ENCODE peak calls at places on chromosomes 2 and 18, in four cellular contexts. W is uterus, N is A673, A is K562. K is an unnamed sample.

GRCh38 chr2:56448403-56448998 is 264.7 kb downstream of the CCDC85A start:
- DNase-seq in A (no peak), N (no peak), W (no peak), K (no peak)

GRCh38 chr2:142796161-142796560 is 81.3 kb upstream of the KYNU start:
- DNase-seq in A (no peak), W (no peak), N (no peak), K (no peak)

GRCh38 chr2:102029405-102029804 is 37.6 kb downstream of the IL1R2 start:
- DNase-seq in A (no peak), W (no peak), N (no peak), K (no peak)

GRCh38 chr2:45131587-45131986 is 122.3 kb upstream of the SIX2 start:
- DNase-seq in A (no peak), N (no peak), W (no peak), K (no peak)

GRCh38 chr18:41731887-41732286 is 223.1 kb upstream of the PIK3C3 start:
- DNase-seq in W (no peak), A (no peak), N (no peak), K (no peak)

GRCh38 chr18:58532972-58533371 is 95.9 kb downstream of the ALPK2 start:
- DNase-seq in W (no peak), N (no peak), A (no peak), K (no peak)

GRCh38 chr2:181849601-181850000 is 41.9 kb upstream of the ITPRID2 start:
- DNase-seq in A (no peak), N (no peak), W (no peak), K (no peak)

GRCh38 chr2:31476511-31477171 is 62.1 kb upstream of the XDH start:
- DNase-seq in A (no peak), N (peak; percentile 10), W (no peak), K (no peak)

GRCh38 chr18:79411614-79412526 is 16.1 kb downstream of the NFATC1 start:
- DNase-seq in W (no peak), N (no peak), A (no peak), K (peak; percentile 55)

GRCh38 chr2:68605939-68606338 is 37.4 kb upstream of the PROKR1 start:
- DNase-seq in A (no peak), W (no peak), N (no peak), K (no peak)

GRCh38 chr18:54388203-54389142 is 30.8 kb downstream of the C18orf54 start:
- DNase-seq in W (no peak), N (peak; percentile 43), A (peak; percentile 44), K (no peak)

GRCh38 chr2:237818066-237818473 is 19.5 kb downstream of the RBM44 start:
- DNase-seq in N (peak; percentile 49), W (no peak), A (no peak), K (no peak)

GRCh38 chr2:218988164-218988563 is 3.2 kb upstream of the FEV start:
- DNase-seq in N (no peak), A (no peak), W (no peak), K (no peak)

GRCh38 chr2:157751462-157752058 is 122.9 kb upstream of the ACVR1C start:
- DNase-seq in W (no peak), A (peak; percentile 26), N (peak; percentile 42), K (no peak)

GRCh38 chr18:61435064-61435652 is 101.9 kb downstream of the CDH20 start:
- DNase-seq in W (no peak), N (peak; percentile 35), A (peak; percentile 25), K (no peak)

GRCh38 chr2:55133467-55134315 is 83.4 kb upstream of the RTN4 start:
- DNase-seq in N (peak; percentile 89), A (peak; percentile 41), W (peak; percentile 52), K (no peak)

GRCh38 chr2:105812180-105813044 is 67.7 kb downstream of the NCK2 start:
- DNase-seq in N (no peak), A (no peak), W (peak; percentile 44), K (no peak)

GRCh38 chr2:74441690-74442482 is at the start of gene RTKN:
- DNase-seq in A (no peak), N (no peak), W (no peak), K (peak; percentile 89)

GRCh38 chr2:105969552-105969951 is 224.5 kb downstream of the UXS1 start:
- DNase-seq in N (peak; percentile 35), W (no peak), A (no peak), K (no peak)

GRCh38 chr2:130186391-130186790 is 4.3 kb downstream of the MZT2B start:
- DNase-seq in W (no peak), N (no peak), A (no peak), K (no peak)

GRCh38 chr2:11903085-11903484 is 156.7 kb downstream of the LPIN1 start:
- DNase-seq in A (no peak), N (no peak), W (no peak), K (no peak)

GRCh38 chr2:228590681-228591080 is 409.2 kb upstream of the SPHKAP start:
- DNase-seq in N (no peak), A (no peak), W (no peak), K (no peak)

GRCh38 chr2:217931846-217932560 is 70.8 kb downstream of the TNS1 start:
- DNase-seq in N (no peak), W (no peak), A (no peak), K (no peak)

GRCh38 chr2:217928324-217929293 is 74.2 kb downstream of the TNS1 start:
- DNase-seq in W (no peak), A (no peak), N (no peak), K (peak; percentile 92)

GRCh38 chr2:217930783-217931563 is 71.8 kb downstream of the TNS1 start:
- DNase-seq in W (no peak), N (no peak), A (no peak), K (no peak)

GRCh38 chr2:217929294-217929671 is 73.5 kb downstream of the TNS1 start:
- DNase-seq in A (no peak), W (no peak), N (no peak), K (no peak)

GRCh38 chr2:217929757-217930707 is 72.8 kb downstream of the TNS1 start:
- DNase-seq in A (no peak), N (no peak), W (peak; percentile 82), K (no peak)
- H3K27ac ChIP-seq in A (no peak overlapping the region), N (no peak overlapping the region), W (peak overlapping the region; percentile 92), K (peak overlapping the region; percentile 91)

DNA sequence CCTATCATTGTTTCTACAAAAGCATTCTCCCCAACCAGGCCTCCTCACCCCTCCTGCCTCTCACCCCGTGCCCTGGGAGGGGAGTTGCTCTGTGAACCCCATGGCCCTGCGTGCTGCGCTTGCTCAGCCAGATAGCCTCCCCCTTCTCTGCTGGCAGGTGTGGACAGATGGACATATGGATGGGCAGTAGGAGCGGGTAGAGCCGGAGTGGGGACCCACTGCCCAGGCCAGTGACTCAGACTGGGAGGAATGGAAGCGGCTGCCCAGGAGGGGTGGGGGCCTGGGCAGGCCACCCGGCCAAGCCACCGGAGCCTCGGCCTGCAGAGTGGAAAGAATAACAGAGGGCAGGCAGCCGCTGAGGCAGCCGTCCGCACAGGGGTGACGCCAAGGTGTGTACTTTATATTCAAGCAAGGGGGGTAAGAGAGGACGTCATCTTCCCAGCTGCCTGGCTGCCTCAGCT is 8.7 kb downstream of the CYP26B1 start:
- DNase-seq in N (no peak), A (no peak), W (peak; percentile 8), K (no peak)
- TF ChIP-seq CTCF in N (no peak), A (no peak), W (no peak), K (no peak)

DNA sequence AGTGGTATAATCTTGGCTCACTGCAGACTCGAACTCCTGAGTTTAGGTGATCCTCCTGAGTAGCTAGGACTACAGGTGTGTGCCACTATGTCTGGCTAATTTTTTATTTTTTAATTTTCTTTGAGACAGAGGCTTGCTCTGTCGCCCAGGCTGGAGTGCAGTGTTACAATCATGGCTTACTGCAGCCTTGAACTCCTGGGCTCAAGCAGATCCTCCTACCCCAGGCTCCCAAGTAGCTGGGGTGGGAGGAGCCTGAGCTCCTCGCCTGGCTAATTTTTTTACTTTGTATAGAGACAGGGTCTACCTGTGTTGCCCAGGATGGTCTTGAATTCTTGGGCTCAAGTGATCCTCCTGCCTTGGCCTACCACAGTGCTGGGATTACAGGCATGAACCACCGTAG is 62.5 kb downstream of the BABAM2 start:
- DNase-seq in N (no peak), A (no peak), W (no peak), K (no peak)
- H3K4me1 ChIP-seq in N (peaks cover 24% of the 10 kb centered on the region), A (no peaks in the 10 kb centered on the region), W (no peaks in the 10 kb centered on the region), K (peaks cover 43% of the 10 kb centered on the region)

DNA sequence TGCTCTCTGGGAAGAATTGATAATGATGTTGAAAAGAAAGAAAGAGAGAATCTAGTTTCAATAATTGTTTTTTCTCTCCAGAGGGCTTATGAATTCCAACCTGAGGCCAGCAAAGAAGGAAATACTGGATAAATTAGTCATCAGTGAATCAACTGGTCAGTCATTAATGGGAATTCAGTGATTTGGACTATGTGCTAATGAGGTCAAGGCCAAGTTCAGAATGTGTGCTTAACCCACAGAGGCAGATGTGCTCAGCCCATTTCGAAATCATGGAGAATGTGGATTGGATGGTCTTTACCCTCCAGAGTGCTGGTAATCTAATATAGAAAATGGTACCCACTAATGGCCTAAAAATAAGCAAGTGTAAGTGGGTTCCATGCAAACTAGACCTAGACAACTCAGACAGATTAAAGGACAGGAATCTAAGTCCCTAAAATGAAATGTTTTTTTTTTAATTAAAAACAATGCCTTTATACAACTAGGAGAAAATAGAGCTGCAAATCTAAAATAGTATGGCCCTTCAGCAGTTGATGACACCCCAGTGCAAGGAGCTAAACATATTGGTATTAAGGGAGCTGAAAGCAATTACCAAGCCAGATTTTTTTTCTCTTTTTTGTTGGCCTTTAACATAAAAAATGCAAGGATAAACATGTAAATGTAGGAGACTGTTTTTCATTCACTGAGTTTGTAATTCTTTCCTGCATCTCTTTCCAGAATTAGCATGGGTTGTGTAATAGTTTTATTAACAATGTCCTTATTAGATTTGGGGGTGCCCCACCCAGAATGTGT is 296.9 kb downstream of the SATB2 start:
- DNase-seq in A (no peak), N (no peak), W (no peak), K (no peak)
- H3K27ac ChIP-seq in A (no peak overlapping the region), N (no peak overlapping the region), W (no peak overlapping the region), K (no peak overlapping the region)

DNA sequence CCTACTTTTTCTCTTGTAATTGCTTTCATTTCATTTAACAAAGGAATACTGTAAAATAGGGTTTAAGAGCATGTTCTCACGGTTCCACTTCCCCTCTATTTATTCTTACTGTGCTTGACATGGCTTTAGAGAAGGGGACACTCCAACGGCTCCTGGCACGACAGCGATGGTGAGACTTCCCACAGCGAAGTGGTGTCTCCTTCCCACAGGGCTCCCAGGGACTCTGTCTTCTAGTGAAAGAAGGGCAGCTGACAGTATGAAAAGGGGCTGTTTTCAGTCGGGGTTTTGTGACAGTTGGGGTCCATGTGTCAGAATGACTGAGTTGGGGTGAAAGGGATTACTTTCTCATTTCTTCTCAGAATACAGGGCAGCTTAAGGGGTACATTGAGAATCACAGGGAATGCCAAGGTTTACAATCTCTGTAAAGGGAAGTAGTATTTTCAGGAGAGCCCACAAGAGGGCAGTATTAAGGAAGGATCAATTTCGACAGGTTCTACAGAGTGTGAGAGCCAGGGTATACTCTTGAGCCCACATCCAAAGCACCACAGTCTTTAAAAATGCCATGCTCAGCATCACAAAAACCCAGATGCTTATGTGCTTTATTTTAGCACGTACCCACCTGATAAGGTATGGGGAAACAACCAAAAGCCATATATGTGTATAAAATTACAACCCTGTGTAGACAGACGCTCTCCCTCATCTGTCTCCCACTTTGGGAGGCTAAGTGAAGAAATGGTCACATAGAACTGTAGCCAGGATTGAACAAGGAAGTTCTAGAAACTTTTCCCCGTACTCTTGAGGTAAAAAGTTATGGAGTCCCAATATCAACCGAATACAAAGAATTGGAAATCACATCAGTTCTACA is 31.3 kb upstream of the RAPGEF4 start:
- DNase-seq in W (no peak), N (peak; percentile 71), A (peak; percentile 29), K (no peak)
- TF ChIP-seq CTCF in W (peak; percentile 12), N (peak; percentile 67), A (peak; percentile 61), K (peak; percentile 59)

GRCh38 chr2:160368988-160369935 is 124.3 kb downstream of the RBMS1 start:
- DNase-seq in N (no peak), A (no peak), W (no peak), K (no peak)
- H3K4me1 ChIP-seq in N (peaks cover 95% of the 10 kb centered on the region), A (no peaks in the 10 kb centered on the region), W (no peaks in the 10 kb centered on the region), K (peaks cover 90% of the 10 kb centered on the region)